ENCODE peak calls at places on chromosomes 5 and 9, in four cellular contexts. One of them, this sample, is unnamed.

GRCh38 chr5:174571662-174572397 is 152.6 kb upstream of the MSX2 start:
- DNase-seq in hepatocyte: peak; percentile 92
- DNase-seq in Karpas-422: peak; percentile 31
- DNase-seq in CD8-positive, alpha-beta T cell: no peak
- DNase-seq in this sample: no peak

GRCh38 chr9:90046317-90046861 is 441.6 kb downstream of the GADD45G start:
- DNase-seq in hepatocyte: no peak
- DNase-seq in CD8-positive, alpha-beta T cell: no peak
- DNase-seq in Karpas-422: no peak
- DNase-seq in this sample: no peak

GRCh38 chr5:72210913-72211670 is 103.8 kb downstream of the MAP1B start:
- DNase-seq in Karpas-422: no peak
- DNase-seq in CD8-positive, alpha-beta T cell: no peak
- DNase-seq in hepatocyte: peak; percentile 17
- DNase-seq in this sample: no peak

GRCh38 chr9:111957856-111958631 is 61.4 kb downstream of the UGCG start:
- DNase-seq in Karpas-422: peak; percentile 63
- DNase-seq in CD8-positive, alpha-beta T cell: no peak
- DNase-seq in hepatocyte: peak; percentile 40
- DNase-seq in this sample: no peak

GRCh38 chr5:69024241-69024651 is 69.6 kb upstream of the SLC30A5 start:
- DNase-seq in CD8-positive, alpha-beta T cell: no peak
- DNase-seq in Karpas-422: peak; percentile 87
- DNase-seq in hepatocyte: peak; percentile 65
- DNase-seq in this sample: peak; percentile 29

GRCh38 chr9:70085241-70085640 is 41.6 kb downstream of the MAMDC2 start:
- DNase-seq in Karpas-422: no peak
- DNase-seq in hepatocyte: peak; percentile 45
- DNase-seq in CD8-positive, alpha-beta T cell: no peak
- DNase-seq in this sample: no peak

GRCh38 chr5:54397420-54397819 is 58.1 kb upstream of the HSPB3 start:
- DNase-seq in Karpas-422: no peak
- DNase-seq in CD8-positive, alpha-beta T cell: no peak
- DNase-seq in hepatocyte: no peak
- DNase-seq in this sample: no peak

GRCh38 chr9:120336021-120336752 is 243.8 kb downstream of the CDK5RAP2 start:
- DNase-seq in Karpas-422: no peak
- DNase-seq in hepatocyte: no peak
- DNase-seq in CD8-positive, alpha-beta T cell: no peak
- DNase-seq in this sample: no peak

GRCh38 chr5:150161242-150162141 is 5.1 kb upstream of the CDX1 start:
- DNase-seq in hepatocyte: peak; percentile 90
- DNase-seq in Karpas-422: peak; percentile 89
- DNase-seq in CD8-positive, alpha-beta T cell: peak; percentile 63
- DNase-seq in this sample: no peak

GRCh38 chr9:73869261-73869660 is 627.9 kb upstream of the RORB start:
- DNase-seq in CD8-positive, alpha-beta T cell: no peak
- DNase-seq in hepatocyte: peak; percentile 11
- DNase-seq in Karpas-422: no peak
- DNase-seq in this sample: no peak

GRCh38 chr9:99732715-99733114 is 89.0 kb upstream of the NR4A3 start:
- DNase-seq in hepatocyte: no peak
- DNase-seq in CD8-positive, alpha-beta T cell: no peak
- DNase-seq in Karpas-422: no peak
- DNase-seq in this sample: no peak

GRCh38 chr9:110828148-110828730 is 159.6 kb downstream of the MUSK start:
- DNase-seq in CD8-positive, alpha-beta T cell: no peak
- DNase-seq in hepatocyte: peak; percentile 17
- DNase-seq in Karpas-422: no peak
- DNase-seq in this sample: no peak

GRCh38 chr5:143153332-143154119 is 250.0 kb downstream of the NR3C1 start:
- DNase-seq in hepatocyte: no peak
- DNase-seq in CD8-positive, alpha-beta T cell: no peak
- DNase-seq in Karpas-422: no peak
- DNase-seq in this sample: no peak

GRCh38 chr5:138944527-138945322 is 69.6 kb upstream of the LRRTM2 start:
- DNase-seq in hepatocyte: no peak
- DNase-seq in Karpas-422: no peak
- DNase-seq in CD8-positive, alpha-beta T cell: no peak
- DNase-seq in this sample: no peak

GRCh38 chr9:25542319-25542718 is 135.9 kb downstream of the TUSC1 start:
- DNase-seq in CD8-positive, alpha-beta T cell: no peak
- DNase-seq in Karpas-422: no peak
- DNase-seq in hepatocyte: no peak
- DNase-seq in this sample: no peak

GRCh38 chr5:128487041-128487440 is 51.0 kb downstream of the FBN2 start:
- DNase-seq in CD8-positive, alpha-beta T cell: no peak
- DNase-seq in hepatocyte: no peak
- DNase-seq in Karpas-422: no peak
- DNase-seq in this sample: no peak

GRCh38 chr5:164422400-164422799 is 917.0 kb downstream of the MAT2B start:
- DNase-seq in Karpas-422: no peak
- DNase-seq in hepatocyte: peak; percentile 49
- DNase-seq in CD8-positive, alpha-beta T cell: no peak
- DNase-seq in this sample: no peak

GRCh38 chr9:123419091-123419490 is 63.1 kb downstream of the CRB2 start:
- DNase-seq in Karpas-422: no peak
- DNase-seq in CD8-positive, alpha-beta T cell: no peak
- DNase-seq in hepatocyte: no peak
- DNase-seq in this sample: no peak

GRCh38 chr5:43037929-43038510 is 2.1 kb downstream of the ANXA2R start:
- DNase-seq in hepatocyte: no peak
- DNase-seq in Karpas-422: no peak
- DNase-seq in CD8-positive, alpha-beta T cell: no peak
- DNase-seq in this sample: no peak

GRCh38 chr9:131813116-131813515 is 73.2 kb upstream of the RAPGEF1 start:
- DNase-seq in CD8-positive, alpha-beta T cell: no peak
- DNase-seq in Karpas-422: no peak
- DNase-seq in hepatocyte: no peak
- DNase-seq in this sample: no peak

GRCh38 chr5:33738967-33739366 is 152.8 kb downstream of the ADAMTS12 start:
- DNase-seq in CD8-positive, alpha-beta T cell: no peak
- DNase-seq in Karpas-422: no peak
- DNase-seq in hepatocyte: no peak
- DNase-seq in this sample: no peak

GRCh38 chr5:146342882-146343865 is 4.5 kb downstream of the POU4F3 start:
- DNase-seq in hepatocyte: no peak
- DNase-seq in CD8-positive, alpha-beta T cell: no peak
- DNase-seq in Karpas-422: no peak
- DNase-seq in this sample: no peak

GRCh38 chr5:44935262-44935661 is 126.5 kb downstream of the MRPS30 start:
- DNase-seq in CD8-positive, alpha-beta T cell: no peak
- DNase-seq in hepatocyte: no peak
- DNase-seq in Karpas-422: peak; percentile 60
- DNase-seq in this sample: no peak

GRCh38 chr9:86287013-86287412 is 4.7 kb upstream of the ISCA1 start:
- DNase-seq in hepatocyte: peak; percentile 63
- DNase-seq in Karpas-422: peak; percentile 81
- DNase-seq in CD8-positive, alpha-beta T cell: no peak
- DNase-seq in this sample: no peak

GRCh38 chr5:142096382-142096781 is 12.2 kb upstream of the NDFIP1 start:
- DNase-seq in hepatocyte: no peak
- DNase-seq in Karpas-422: no peak
- DNase-seq in CD8-positive, alpha-beta T cell: no peak
- DNase-seq in this sample: no peak

GRCh38 chr5:174444791-174445190 is 279.6 kb upstream of the MSX2 start:
- DNase-seq in CD8-positive, alpha-beta T cell: no peak
- DNase-seq in hepatocyte: no peak
- DNase-seq in Karpas-422: no peak
- DNase-seq in this sample: no peak

GRCh38 chr9:34456746-34457145 is 1.6 kb downstream of the FAM219A start:
- DNase-seq in CD8-positive, alpha-beta T cell: no peak
- DNase-seq in hepatocyte: no peak
- DNase-seq in Karpas-422: no peak
- DNase-seq in this sample: no peak

GRCh38 chr9:34458013-34458966 is at the start of the genes DNAI1 and FAM219A:
- DNase-seq in CD8-positive, alpha-beta T cell: peak; percentile 98
- DNase-seq in hepatocyte: peak; percentile 100
- DNase-seq in Karpas-422: peak; percentile 99
- DNase-seq in this sample: peak; percentile 93

GRCh38 chr9:34458967-34459355 is 356 bp downstream of the DNAI1 start:
- DNase-seq in hepatocyte: no peak
- DNase-seq in CD8-positive, alpha-beta T cell: no peak
- DNase-seq in Karpas-422: no peak
- DNase-seq in this sample: no peak

GRCh38 chr9:34459356-34459755 is 751 bp downstream of the DNAI1 start:
- DNase-seq in CD8-positive, alpha-beta T cell: no peak
- DNase-seq in hepatocyte: no peak
- DNase-seq in Karpas-422: no peak
- DNase-seq in this sample: no peak

GRCh38 chr9:34457266-34458012 is 931 bp downstream of the FAM219A start:
- DNase-seq in CD8-positive, alpha-beta T cell: no peak
- DNase-seq in hepatocyte: peak; percentile 84
- DNase-seq in Karpas-422: peak; percentile 49
- DNase-seq in this sample: peak; percentile 79
- H3K27ac ChIP-seq in CD8-positive, alpha-beta T cell: peak overlapping the region; percentile 29
- H3K27ac ChIP-seq in hepatocyte: peak overlapping the region; percentile 53
- H3K27ac ChIP-seq in Karpas-422: no peak overlapping the region
- H3K27ac ChIP-seq in this sample: peak overlapping the region; percentile 47

GRCh38 chr9:75109210-75109839 is 21.0 kb downstream of the OSTF1 start:
- DNase-seq in Karpas-422: no peak
- DNase-seq in CD8-positive, alpha-beta T cell: no peak
- DNase-seq in hepatocyte: no peak
- DNase-seq in this sample: no peak
- H3K27ac ChIP-seq in Karpas-422: no peak overlapping the region
- H3K27ac ChIP-seq in CD8-positive, alpha-beta T cell: no peak overlapping the region
- H3K27ac ChIP-seq in hepatocyte: no peak overlapping the region
- H3K27ac ChIP-seq in this sample: no peak overlapping the region

GRCh38 chr5:107666051-107666655 is 4.6 kb downstream of the EFNA5 start:
- DNase-seq in Karpas-422: no peak
- DNase-seq in hepatocyte: no peak
- DNase-seq in CD8-positive, alpha-beta T cell: no peak
- DNase-seq in this sample: no peak
- H3K27ac ChIP-seq in Karpas-422: no peak overlapping the region
- H3K27ac ChIP-seq in hepatocyte: no peak overlapping the region
- H3K27ac ChIP-seq in CD8-positive, alpha-beta T cell: no peak overlapping the region
- H3K27ac ChIP-seq in this sample: no peak overlapping the region

GRCh38 chr5:115627295-115627825 is 1.5 kb upstream of the TMED7 start:
- DNase-seq in CD8-positive, alpha-beta T cell: no peak
- DNase-seq in hepatocyte: no peak
- DNase-seq in Karpas-422: peak; percentile 45
- DNase-seq in this sample: no peak
- H3K27ac ChIP-seq in CD8-positive, alpha-beta T cell: no peak overlapping the region
- H3K27ac ChIP-seq in hepatocyte: no peak overlapping the region
- H3K27ac ChIP-seq in Karpas-422: peak overlapping the region; percentile 73
- H3K27ac ChIP-seq in this sample: no peak overlapping the region

This sample was measured in substantia nigra.